ENCODE peak calls at places on chromosomes 5 and 9, in four cellular contexts. J is heart left ventricle; R is stimulated activated CD8-positive, alpha-beta memory T cell treated with anti-CD3 and anti-CD28 coated beads, Interleukin-4, amount 100 ng/mL, for 48 hours; K is sigmoid colon. V is an unnamed sample.
A peak's percentile ranks its signal among the peaks of the same experiment; 100 is the strongest.

GRCh38 chr5:135188233-135188909 is 154.3 kb upstream of the PITX1 start:
- DNase-seq in J (no peak), R (no peak), K (no peak), V (no peak)

GRCh38 chr9:22052376-22052945 is 43.4 kb upstream of the CDKN2B start:
- DNase-seq in J (no peak), R (no peak), K (no peak), V (peak; percentile 22)

GRCh38 chr9:79858509-79858908 is 286.7 kb downstream of the TLE4 start:
- DNase-seq in J (no peak), R (no peak), K (no peak), V (no peak)

GRCh38 chr5:123147741-123148140 is 58.7 kb downstream of the PRDM6 start:
- DNase-seq in J (no peak), R (no peak), K (no peak), V (no peak)

GRCh38 chr9:5629312-5630037 is 568 bp downstream of the RIC1 start:
- DNase-seq in J (peak; percentile 61), R (peak; percentile 65), K (peak; percentile 78), V (no peak)

GRCh38 chr5:1366514-1366913 is 21.6 kb upstream of the CLPTM1L start:
- DNase-seq in J (no peak), R (no peak), K (no peak), V (no peak)

GRCh38 chr9:113875917-113876805 is at the start of gene ZNF618:
- DNase-seq in J (peak; percentile 46), R (peak; percentile 36), K (no peak), V (peak; percentile 76)

GRCh38 chr9:18800579-18800978 is 232.4 kb downstream of the SAXO1 start:
- DNase-seq in J (no peak), R (no peak), K (no peak), V (no peak)

GRCh38 chr5:179267071-179267670 is 78.1 kb downstream of the ADAMTS2 start:
- DNase-seq in J (no peak), R (no peak), K (peak; percentile 68), V (no peak)

GRCh38 chr5:180401236-180401907 is 48.2 kb upstream of the GFPT2 start:
- DNase-seq in J (no peak), R (no peak), K (no peak), V (no peak)

GRCh38 chr5:157180374-157181264 is at the start of gene ITK:
- DNase-seq in J (no peak), R (peak; percentile 52), K (no peak), V (no peak)

GRCh38 chr5:95697781-95698681 is 15.2 kb upstream of the SPATA9 start:
- DNase-seq in J (no peak), R (no peak), K (no peak), V (no peak)

GRCh38 chr9:129378241-129378661 is 200.2 kb upstream of the IER5L start:
- DNase-seq in J (no peak), R (no peak), K (no peak), V (no peak)

GRCh38 chr5:107474724-107475489 is 195.8 kb downstream of the EFNA5 start:
- DNase-seq in J (no peak), R (no peak), K (no peak), V (no peak)

GRCh38 chr5:35815089-35815936 is 41.4 kb upstream of the IL7R start:
- DNase-seq in J (no peak), R (peak; percentile 61), K (no peak), V (no peak)

GRCh38 chr5:180618830-180619562 is 27.7 kb upstream of the SCGB3A1 start:
- DNase-seq in J (no peak), R (peak; percentile 57), K (no peak), V (peak; percentile 61)

GRCh38 chr9:137236238-137236935 is 4.7 kb upstream of the TUBB4B start:
- DNase-seq in J (peak; percentile 86), R (peak; percentile 97), K (peak; percentile 93), V (peak; percentile 90)

GRCh38 chr5:132754947-132755346 is 7.7 kb downstream of the CCNI2 start:
- DNase-seq in J (no peak), R (peak; percentile 20), K (no peak), V (no peak)

GRCh38 chr9:17614246-17614645 is 35.4 kb downstream of the SH3GL2 start:
- DNase-seq in J (no peak), R (no peak), K (no peak), V (no peak)

V was measured in frontal cortex.